ENCODE peak calls at places on chromosomes 3 and 15, in four cellular contexts. A is GM12878, S is HepG2, F is K562. R is an unnamed sample.

GRCh38 chr3:49701388-49702077 is 12.2 kb downstream of the RNF123 start:
- DNase-seq in A (no peak), F (no peak), S (peak), R (peak)

GRCh38 chr3:180808823-180809575 is 103.5 kb upstream of the FXR1 start:
- DNase-seq in A (no peak), F (no peak), S (no peak), R (no peak)

GRCh38 chr3:153442799-153443487 is 280.9 kb downstream of the RAP2B start:
- DNase-seq in A (no peak), F (no peak), S (no peak), R (no peak)

GRCh38 chr3:159246385-159246784 is 444.5 kb downstream of the MFSD1 start:
- DNase-seq in A (no peak), F (no peak), S (no peak), R (no peak)

GRCh38 chr3:183339461-183340086 is 86.5 kb downstream of the B3GNT5 start:
- DNase-seq in F (no peak), A (no peak), S (no peak), R (no peak)

GRCh38 chr3:133113526-133113925 is 75.3 kb downstream of the TMEM108 start:
- DNase-seq in S (no peak), A (no peak), F (no peak), R (no peak)

GRCh38 chr3:142844339-142844977 is 44.4 kb downstream of the PCOLCE2 start:
- DNase-seq in F (peak), S (peak), A (no peak), R (peak)

GRCh38 chr3:132399054-132399929 is 18.0 kb upstream of the DNAJC13 start:
- DNase-seq in F (peak), A (no peak), S (peak), R (peak)

GRCh38 chr3:52046186-52046913 is 10.0 kb downstream of the DUSP7 start:
- DNase-seq in A (no peak), S (no peak), F (no peak), R (no peak)

GRCh38 chr15:81311834-81312459 is 12.0 kb downstream of the STARD5 start:
- DNase-seq in F (no peak), A (no peak), S (no peak), R (no peak)
- TF ChIP-seq BHLHE40 in F (no peak), A (no peak), S (no peak), R (no peak)

GRCh38 chr15:61141497-61142125 is 87.5 kb downstream of the RORA start:
- DNase-seq in F (no peak), S (no peak), A (no peak), R (no peak)
- TF ChIP-seq FOXM1 in F (no peak), S (no peak), A (no peak), R (no peak)

DNA sequence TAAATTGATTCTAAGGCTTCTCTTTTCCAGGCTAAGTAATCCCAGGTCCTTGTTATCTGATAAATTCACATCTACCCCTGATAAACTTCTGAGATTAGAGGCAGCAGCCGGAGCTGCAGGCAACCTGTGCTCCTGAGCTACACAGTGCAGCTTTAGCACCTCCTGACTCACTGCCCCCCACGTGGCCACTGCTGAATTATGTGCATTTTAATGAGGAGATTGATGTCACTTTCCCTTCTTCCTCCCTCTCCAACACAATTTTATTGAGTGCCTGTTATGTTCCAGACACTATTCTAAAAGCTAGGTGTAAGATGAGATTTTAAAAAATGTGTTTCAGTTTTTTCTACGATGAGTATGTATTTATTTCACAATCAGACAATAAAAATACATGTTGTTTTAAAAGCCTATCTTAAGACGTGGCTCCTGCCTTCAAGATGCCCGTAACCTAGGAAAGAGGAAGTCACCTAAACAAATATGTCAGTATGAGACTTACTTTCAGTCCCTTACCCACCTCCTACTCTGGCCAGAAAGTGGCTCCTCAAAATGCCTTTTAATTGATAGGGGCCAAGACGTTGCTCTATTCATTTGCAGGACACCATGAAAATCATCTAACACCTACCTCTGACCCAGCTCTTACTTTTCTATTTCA is 161.5 kb upstream of the PFN2 start:
- DNase-seq in F (no peak), S (no peak), A (no peak), R (peak)
- TF ChIP-seq BHLHE40 in F (no peak), S (no peak), A (no peak), R (no peak)

GRCh38 chr15:64717130-64717529 is 58.3 kb downstream of the RBPMS2 start:
- DNase-seq in S (no peak), F (no peak), A (no peak), R (no peak)
- TF ChIP-seq FOXM1 in S (no peak), F (no peak), A (no peak), R (no peak)

GRCh38 chr15:90883971-90884718 is at the start of gene FES:
- DNase-seq in A (no peak), S (no peak), F (no peak), R (no peak)

GRCh38 chr15:90881978-90882721 is 2.2 kb upstream of the FES start:
- DNase-seq in F (no peak), A (no peak), S (no peak), R (no peak)

GRCh38 chr15:90884719-90885431 is 571 bp downstream of the FES start:
- DNase-seq in F (no peak), A (no peak), S (no peak), R (no peak)

GRCh38 chr15:90882781-90883525 is 1.4 kb upstream of the FES start:
- DNase-seq in A (no peak), S (no peak), F (no peak), R (no peak)

GRCh38 chr15:90883526-90883931 is 775 bp upstream of the FES start:
- DNase-seq in S (no peak), F (no peak), A (no peak), R (no peak)
- TF ChIP-seq BHLHE40 in S (no peak), F (no peak), A (no peak), R (no peak)

GRCh38 chr15:27175479-27176153 is 204.6 kb downstream of the GABRG3 start:
- DNase-seq in F (no peak), A (no peak), S (no peak), R (no peak)

GRCh38 chr15:27179789-27180188 is 208.8 kb downstream of the GABRG3 start:
- DNase-seq in F (peak), A (no peak), S (no peak), R (no peak)

GRCh38 chr15:27172821-27173220 is 201.8 kb downstream of the GABRG3 start:
- DNase-seq in S (no peak), A (no peak), F (no peak), R (no peak)

GRCh38 chr15:27176785-27177406 is 205.9 kb downstream of the GABRG3 start:
- DNase-seq in A (no peak), F (no peak), S (no peak), R (no peak)
- TF ChIP-seq FOXM1 in A (no peak), F (no peak), S (no peak), R (no peak)

GRCh38 chr15:89138999-89139612 is 50.9 kb downstream of the ABHD2 start:
- DNase-seq in A (no peak), F (no peak), S (peak), R (no peak)
- TF ChIP-seq BHLHE40 in A (no peak), F (no peak), S (no peak), R (no peak)